ENCODE peak calls at places on chromosomes 6 and 20, in seven cellular contexts. Q is SK-N-SH, X is HCT116, T is GM12878, M is HepG2, V is H1, H is K562. S is an unnamed sample.

GRCh38 chr20:19789009-19789408 is 31.0 kb downstream of the RIN2 start:
- DNase-seq in Q (no peak), X (no peak), T (no peak), M (no peak), V (no peak), H (no peak), S (no peak)

GRCh38 chr6:35503534-35503933 is 6.7 kb upstream of the TEAD3 start:
- DNase-seq in Q (no peak), X (no peak), T (no peak), M (no peak), V (no peak), H (no peak), S (no peak)

GRCh38 chr6:126662966-126663365 is 323.1 kb downstream of the CENPW start:
- DNase-seq in Q (no peak), X (no peak), T (no peak), M (no peak), V (no peak), H (no peak), S (no peak)

GRCh38 chr6:107458687-107459282 is 579 bp downstream of the PDSS2 start:
- DNase-seq in Q (no peak), X (no peak), T (peak; percentile 8), M (peak; percentile 25), V (no peak), H (peak; percentile 20), S (no peak)

GRCh38 chr6:15247750-15248450 is 2.0 kb downstream of the JARID2 start:
- DNase-seq in Q (peak; percentile 87), X (no peak), T (no peak), M (peak; percentile 46), V (peak; percentile 65), H (peak; percentile 83), S (no peak)

GRCh38 chr20:47710665-47711045 is 74.6 kb downstream of the SULF2 start:
- DNase-seq in Q (no peak), X (no peak), T (no peak), M (no peak), V (no peak), H (no peak), S (no peak)

GRCh38 chr6:29071831-29072723 is 15.0 kb downstream of the OR2B3 start:
- DNase-seq in Q (peak; percentile 44), X (peak; percentile 51), T (no peak), M (peak; percentile 61), V (peak; percentile 49), H (peak; percentile 63), S (peak; percentile 33)

GRCh38 chr6:25883991-25884390 is 9.9 kb upstream of the SLC17A3 start:
- DNase-seq in Q (no peak), X (no peak), T (no peak), M (peak; percentile 46), V (no peak), H (no peak), S (no peak)

GRCh38 chr6:53544050-53544499 is 826 bp downstream of the GCLC start:
- DNase-seq in Q (no peak), X (no peak), T (no peak), M (no peak), V (no peak), H (no peak), S (no peak)

GRCh38 chr6:133504761-133505160 is 263.6 kb downstream of the EYA4 start:
- DNase-seq in Q (no peak), X (no peak), T (no peak), M (no peak), V (no peak), H (no peak), S (no peak)

GRCh38 chr6:111589366-111589765 is 16.3 kb downstream of the TRAF3IP2 start:
- DNase-seq in Q (no peak), X (peak; percentile 80), T (no peak), M (peak; percentile 44), V (no peak), H (no peak), S (no peak)

GRCh38 chr6:25503686-25504085 is 148.3 kb upstream of the SCGN start:
- DNase-seq in Q (no peak), X (no peak), T (no peak), M (no peak), V (no peak), H (no peak), S (no peak)

GRCh38 chr6:151012321-151013294 is 147.1 kb downstream of the MTHFD1L start:
- DNase-seq in Q (no peak), X (no peak), T (no peak), M (peak; percentile 74), V (no peak), H (no peak), S (no peak)

GRCh38 chr6:3357669-3358068 is 98.9 kb downstream of the PSMG4 start:
- DNase-seq in Q (no peak), X (no peak), T (no peak), M (no peak), V (no peak), H (no peak), S (no peak)

GRCh38 chr6:89035252-89036106 is 45.1 kb upstream of the PNRC1 start:
- DNase-seq in Q (no peak), X (no peak), T (no peak), M (peak; percentile 73), V (no peak), H (peak; percentile 18), S (no peak)

DNA sequence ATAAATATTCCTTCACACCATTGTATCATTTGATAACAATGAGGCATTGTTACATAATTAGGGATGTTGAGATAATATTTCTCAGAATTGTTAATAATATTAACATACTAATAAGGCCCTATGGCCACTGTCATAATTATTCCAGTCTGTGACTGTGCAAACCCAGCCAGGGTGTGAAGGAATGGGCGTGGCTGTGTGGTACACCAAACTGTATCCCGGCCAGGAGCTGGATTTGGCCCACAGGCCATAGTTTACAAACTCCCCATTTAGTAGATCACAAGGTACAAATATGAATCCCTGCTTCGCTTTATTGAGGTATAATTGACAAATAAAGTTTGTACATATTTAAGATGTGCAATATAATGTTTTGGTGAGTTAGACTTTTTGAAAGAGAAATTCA is 894.7 kb downstream of the C6orf118 start:
- DNase-seq in Q (no peak), X (no peak), T (no peak), M (no peak), V (no peak), H (no peak), S (no peak)
- TF ChIP-seq YY1 in Q (no peak), X (no peak), T (no peak), M (no peak), V (no peak), H (no peak), S (no peak)

GRCh38 chr20:52494244-52494643 is 302.7 kb upstream of the ZFP64 start:
- DNase-seq in Q (no peak), X (no peak), T (no peak), M (no peak), V (no peak), H (no peak), S (no peak)

GRCh38 chr20:52490715-52491430 is 299.3 kb upstream of the ZFP64 start:
- DNase-seq in Q (no peak), X (no peak), T (no peak), M (no peak), V (no peak), H (no peak), S (no peak)

GRCh38 chr20:52497731-52498130 is 306.2 kb upstream of the ZFP64 start:
- DNase-seq in Q (no peak), X (no peak), T (no peak), M (no peak), V (no peak), H (no peak), S (no peak)

GRCh38 chr20:52496191-52496590 is 304.6 kb upstream of the ZFP64 start:
- DNase-seq in Q (no peak), X (no peak), T (no peak), M (no peak), V (no peak), H (no peak), S (no peak)

GRCh38 chr20:52493177-52493711 is 301.7 kb upstream of the ZFP64 start:
- DNase-seq in Q (no peak), X (no peak), T (no peak), M (no peak), V (no peak), H (no peak), S (no peak)
- H3K4me3 ChIP-seq in Q (no peak overlapping the region), X (no peak overlapping the region), T (no peak overlapping the region), M (no peak overlapping the region), V (no peak overlapping the region), H (no peak overlapping the region), S (no peak overlapping the region)

GRCh38 chr20:38169636-38170035 is 4.6 kb upstream of the TGM2 start:
- DNase-seq in Q (no peak), X (no peak), T (no peak), M (no peak), V (no peak), H (no peak), S (no peak)

GRCh38 chr20:38171301-38172010 is 6.4 kb upstream of the TGM2 start:
- DNase-seq in Q (no peak), X (no peak), T (no peak), M (peak; percentile 71), V (no peak), H (no peak), S (no peak)

GRCh38 chr20:38172344-38172743 is 7.3 kb upstream of the TGM2 start:
- DNase-seq in Q (no peak), X (no peak), T (no peak), M (peak; percentile 48), V (no peak), H (no peak), S (no peak)

GRCh38 chr20:38170219-38170902 is 5.3 kb upstream of the TGM2 start:
- DNase-seq in Q (no peak), X (no peak), T (no peak), M (no peak), V (no peak), H (no peak), S (no peak)

DNA sequence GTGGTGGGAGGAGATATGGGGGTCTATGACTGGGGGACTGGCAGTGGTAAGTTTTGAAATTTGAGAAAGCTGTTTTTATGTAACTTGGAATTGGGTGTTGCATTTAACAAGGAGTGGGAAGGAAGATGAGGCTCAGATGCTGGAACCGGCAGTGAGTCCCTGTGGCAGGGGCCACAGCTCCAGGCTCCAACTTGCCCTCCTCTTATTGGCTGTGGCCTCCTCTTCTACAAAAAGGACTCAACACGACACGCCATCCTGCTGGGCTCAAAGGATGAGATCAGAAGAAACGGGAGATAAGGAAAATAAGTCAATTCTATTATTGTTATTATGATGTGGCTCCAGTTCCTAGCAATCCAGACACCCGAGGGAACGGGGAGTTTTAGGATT is 5.8 kb upstream of the TGM2 start:
- DNase-seq in Q (no peak), X (no peak), T (no peak), M (no peak), V (no peak), H (no peak), S (no peak)
- H3K4me1 ChIP-seq in Q (peaks cover 27% of the 10 kb centered on the region), X (peaks cover 39% of the 10 kb centered on the region), T (peaks cover 14% of the 10 kb centered on the region), M (peaks cover 81% of the 10 kb centered on the region), V (no peaks in the 10 kb centered on the region), H (peaks cover 11% of the 10 kb centered on the region), S (peaks cover 6% of the 10 kb centered on the region)

GRCh38 chr6:85191656-85192055 is 258.2 kb upstream of the NT5E start:
- DNase-seq in Q (no peak), X (no peak), T (no peak), M (no peak), V (no peak), H (no peak), S (no peak)

GRCh38 chr6:85186546-85187170 is 263.2 kb upstream of the NT5E start:
- DNase-seq in Q (no peak), X (no peak), T (no peak), M (no peak), V (no peak), H (no peak), S (no peak)

DNA sequence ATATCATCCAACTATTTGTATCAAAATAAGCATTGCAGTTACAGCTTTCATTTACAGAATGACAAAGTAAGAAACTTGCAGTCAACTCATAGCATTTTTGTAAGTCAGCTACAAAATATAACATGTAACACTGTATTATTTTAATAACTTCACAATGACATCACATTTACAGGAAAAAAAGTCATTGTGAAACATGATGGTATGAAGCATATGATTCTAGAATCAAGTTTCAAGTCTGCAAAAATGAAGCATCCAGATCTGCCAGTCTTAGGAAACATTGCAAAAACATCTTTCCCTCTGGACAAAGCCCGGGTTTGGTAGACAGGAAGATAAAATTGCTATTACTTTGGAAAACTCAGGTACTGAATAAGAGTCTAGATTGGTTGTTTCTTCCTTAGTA is 263.9 kb upstream of the NT5E start:
- DNase-seq in Q (no peak), X (no peak), T (no peak), M (no peak), V (no peak), H (no peak), S (no peak)
- TF ChIP-seq YY1 in Q (no peak), X (no peak), T (no peak), M (no peak), V (no peak), H (no peak), S (no peak)